ENCODE peak calls at places on chromosomes 3 and 15, in nine cellular contexts. J is K562; W is OCI-LY7; H is CD8-positive, alpha-beta T cell; L is neural progenitor cell; U is psoas muscle; T is tibial nerve; Y is MM.1S; Z is stomach. O is an unnamed sample.

GRCh38 chr3:141150931-141151330 is 80.7 kb upstream of the PXYLP1 start:
- DNase-seq in Y (no peak), Z (no peak), U (no peak), T (no peak), H (no peak), W (no peak), J (no peak), L (no peak), O (no peak)

GRCh38 chr3:76497636-76498035 is 542.3 kb upstream of the ROBO2 start:
- DNase-seq in Y (no peak), H (no peak), U (no peak), L (peak; percentile 69), T (no peak), J (no peak), W (no peak), Z (no peak), O (no peak)

GRCh38 chr3:158152186-158152585 is 42.3 kb downstream of the RSRC1 start:
- DNase-seq in W (no peak), U (no peak), Z (no peak), T (no peak), Y (no peak), H (no peak), J (no peak), L (no peak), O (no peak)

GRCh38 chr3:11445883-11446282 is 173.7 kb downstream of the ATG7 start:
- DNase-seq in H (no peak), Y (no peak), W (no peak), L (no peak), U (no peak), Z (no peak), J (no peak), T (peak; percentile 36), O (no peak)

GRCh38 chr3:188209740-188210139 is 55.8 kb downstream of the LPP start:
- DNase-seq in U (no peak), Z (no peak), Y (no peak), J (no peak), L (no peak), H (no peak), W (no peak), T (no peak), O (no peak)

GRCh38 chr3:8458711-8459110 is 42.9 kb upstream of the LMCD1 start:
- DNase-seq in Y (no peak), U (peak; percentile 44), W (no peak), Z (no peak), J (no peak), L (no peak), H (no peak), T (no peak), O (no peak)

GRCh38 chr3:37603722-37604121 is 258.0 kb upstream of the CTDSPL start:
- DNase-seq in Z (no peak), L (no peak), T (no peak), Y (no peak), H (no peak), U (no peak), J (no peak), W (no peak), O (no peak)

GRCh38 chr3:72100062-72100511 is 315.1 kb upstream of the PROK2 start:
- DNase-seq in L (peak; percentile 68), T (no peak), Z (no peak), H (no peak), U (no peak), W (no peak), Y (no peak), J (no peak), O (no peak)

GRCh38 chr3:79140718-79141117 is 627.1 kb downstream of the ROBO1 start:
- DNase-seq in Y (no peak), J (no peak), U (no peak), W (no peak), L (no peak), Z (no peak), T (no peak), H (no peak), O (no peak)

GRCh38 chr15:75140080-75140879 is 61.4 kb upstream of the C15orf39 start:
- DNase-seq in T (no peak), H (no peak), J (peak; percentile 82), U (no peak), W (no peak), Z (no peak), Y (no peak), L (peak; percentile 26), O (no peak)

GRCh38 chr15:75143738-75144334 is 57.8 kb upstream of the C15orf39 start:
- DNase-seq in H (no peak), Y (no peak), J (no peak), W (peak; percentile 32), L (no peak), Z (no peak), U (no peak), T (no peak), O (no peak)

GRCh38 chr15:75145027-75145841 is 56.4 kb upstream of the C15orf39 start:
- DNase-seq in L (no peak), T (no peak), U (no peak), Z (no peak), J (no peak), H (no peak), Y (no peak), W (no peak), O (no peak)

GRCh38 chr15:75138016-75138999 is 63.4 kb upstream of the C15orf39 start:
- DNase-seq in U (no peak), J (no peak), T (no peak), Y (no peak), Z (no peak), L (no peak), H (no peak), W (no peak), O (no peak)

DNA sequence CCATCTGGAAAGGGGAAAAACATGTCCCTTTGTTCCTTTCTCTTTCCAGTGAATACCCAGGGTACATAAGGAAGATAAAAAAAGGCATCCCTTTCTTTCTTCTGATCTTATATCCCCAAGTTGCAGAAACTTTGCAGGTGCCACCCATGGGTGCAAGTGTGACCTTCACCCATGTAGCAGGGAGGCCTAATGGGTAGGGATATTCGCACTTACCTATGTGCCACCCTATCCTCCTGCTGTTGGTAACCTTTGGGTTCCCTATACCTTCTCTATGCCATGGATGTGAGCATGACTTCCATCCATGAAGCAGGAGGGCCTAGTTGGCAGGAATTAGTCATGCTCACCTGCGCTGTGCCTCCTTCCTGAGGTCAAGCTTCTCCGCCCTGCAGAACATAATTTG is 59.2 kb upstream of the C15orf39 start:
- DNase-seq in Z (no peak), U (no peak), T (no peak), H (no peak), L (no peak), J (no peak), Y (no peak), W (no peak), O (no peak)
- H3K9me3 ChIP-seq in Z (peaks cover 51% of the 10 kb centered on the region), U (peaks cover 21% of the 10 kb centered on the region), T (peaks cover 61% of the 10 kb centered on the region), H (peaks cover 16% of the 10 kb centered on the region), L (peaks cover 11% of the 10 kb centered on the region), J (peaks cover 9% of the 10 kb centered on the region), Y (no peaks in the 10 kb centered on the region), W (peaks cover 36% of the 10 kb centered on the region), O (peaks cover 29% of the 10 kb centered on the region)

GRCh38 chr15:101277943-101278564 is 769 bp upstream of the SELENOS start:
- DNase-seq in J (peak; percentile 46), Y (no peak), U (no peak), L (peak; percentile 24), H (no peak), T (no peak), Z (no peak), W (no peak), O (no peak)
- H3K36me3 ChIP-seq in J (peaks cover 61% of the 10 kb centered on the region), Y (peaks cover 29% of the 10 kb centered on the region), U (peaks cover 70% of the 10 kb centered on the region), L (peaks cover 11% of the 10 kb centered on the region), H (peaks cover 37% of the 10 kb centered on the region), T (peaks cover 11% of the 10 kb centered on the region), Z (peaks cover 61% of the 10 kb centered on the region), W (peaks cover 69% of the 10 kb centered on the region), O (peaks cover 26% of the 10 kb centered on the region)

DNA sequence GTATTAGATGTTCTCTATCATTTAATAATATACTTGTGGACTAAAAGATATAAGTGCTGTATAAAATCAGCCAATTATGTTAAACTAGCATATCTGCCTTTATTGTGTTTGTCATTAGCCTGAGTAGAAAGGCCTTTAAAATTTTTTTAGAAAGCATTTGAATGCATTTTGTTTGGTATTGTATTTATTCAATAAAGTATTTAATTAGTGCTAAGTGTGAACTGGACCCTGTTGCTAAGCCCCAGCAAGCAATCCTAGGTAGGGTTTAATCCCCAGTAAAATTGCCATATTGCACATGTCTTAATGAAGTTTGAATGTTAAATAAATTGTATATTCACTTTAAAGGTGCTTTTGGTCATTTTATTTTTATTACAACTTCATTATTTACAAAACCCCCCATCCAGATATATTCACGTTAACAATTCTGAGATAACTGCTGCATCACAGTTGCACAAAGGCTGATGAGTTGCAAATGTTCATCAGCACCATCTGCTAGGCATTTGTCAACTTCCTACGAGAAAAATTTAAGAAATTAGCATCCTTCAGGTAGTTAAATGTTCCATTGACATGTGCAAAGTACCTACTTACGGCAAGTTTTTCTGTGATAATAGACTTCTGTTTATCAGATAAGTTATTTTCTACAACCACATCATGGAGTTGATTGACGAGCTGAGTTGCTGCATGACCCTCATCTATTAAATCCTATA is 6.3 kb downstream of the EIF4A2 start:
- DNase-seq in T (no peak), H (no peak), J (no peak), Z (no peak), L (no peak), U (no peak), W (peak; percentile 36), Y (no peak), O (no peak)
- H3K27ac ChIP-seq in T (no peak overlapping the region), H (no peak overlapping the region), J (no peak overlapping the region), Z (no peak overlapping the region), L (no peak overlapping the region), U (no peak overlapping the region), W (peak overlapping the region; percentile 34), Y (peak overlapping the region; percentile 17), O (no peak overlapping the region)

GRCh38 chr15:25067725-25068309 is 113.0 kb downstream of the SNRPN start:
- DNase-seq in W (no peak), H (no peak), L (no peak), Z (no peak), U (no peak), T (no peak), J (no peak), Y (no peak), O (no peak)

GRCh38 chr15:25072857-25073476 is 118.2 kb downstream of the SNRPN start:
- DNase-seq in U (no peak), H (no peak), L (no peak), J (no peak), Z (no peak), Y (no peak), T (no peak), W (no peak), O (no peak)

GRCh38 chr15:25066708-25067107 is 111.9 kb downstream of the SNRPN start:
- DNase-seq in Z (no peak), U (no peak), J (no peak), T (no peak), H (no peak), W (no peak), Y (no peak), L (no peak), O (no peak)

GRCh38 chr15:25068696-25069095 is 113.9 kb downstream of the SNRPN start:
- DNase-seq in Z (no peak), U (no peak), Y (no peak), H (no peak), J (no peak), T (no peak), W (no peak), L (no peak), O (no peak)

DNA sequence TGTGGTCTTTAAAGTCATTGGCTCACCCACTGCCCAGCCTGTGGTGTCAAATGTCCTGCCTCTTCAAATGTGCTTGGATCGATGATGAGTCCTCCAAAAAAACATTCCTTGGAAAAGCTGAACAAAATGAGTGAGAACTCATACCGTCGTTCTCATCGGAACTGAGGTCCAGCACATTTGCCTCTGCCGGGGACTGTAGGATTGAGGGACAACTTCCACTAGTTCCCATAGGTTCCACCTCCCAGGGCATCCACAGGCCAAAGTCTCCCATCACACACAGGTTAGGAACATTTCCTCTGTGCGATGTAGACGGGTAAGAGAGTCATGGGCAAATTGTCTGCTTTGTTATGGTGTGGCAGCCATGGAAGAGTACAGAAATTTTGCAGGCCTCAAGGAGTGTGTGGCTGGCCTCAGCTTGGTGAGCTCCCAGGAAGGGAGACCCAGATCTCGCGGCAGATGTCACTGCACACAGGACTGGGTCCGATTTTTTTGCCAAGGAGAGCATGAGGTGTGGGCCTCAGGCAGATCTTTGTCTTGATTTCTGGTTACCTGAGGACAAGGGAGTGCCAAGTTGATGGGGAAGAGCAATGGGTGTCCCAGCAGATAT is 115.7 kb downstream of the SNRPN start:
- DNase-seq in Z (no peak), J (no peak), H (no peak), T (no peak), W (no peak), U (no peak), Y (no peak), L (no peak), O (no peak)
- H3K9me3 ChIP-seq in Z (peaks cover 100% of the 10 kb centered on the region), J (peaks cover 3% of the 10 kb centered on the region), H (peaks cover 98% of the 10 kb centered on the region), T (peaks cover 100% of the 10 kb centered on the region), W (no peaks in the 10 kb centered on the region), U (peaks cover 98% of the 10 kb centered on the region), Y (no peaks in the 10 kb centered on the region), L (peaks cover 55% of the 10 kb centered on the region), O (peaks cover 96% of the 10 kb centered on the region)